ENCODE peak calls at places on chromosomes 5 and 9, in ten cellular contexts. O is stromal cell of bone marrow; R is thyroid gland; U is posterior cingulate gyrus; F is SHP77; W is activated naive CD4-positive, alpha-beta T cell; M is renal cortical epithelial cell; I is HS-5; E is AML-193; B is NCI-H1694 treated with DMSO at 0.1 percent for 48 hours. X is an unnamed sample.

GRCh38 chr5:139294372-139295165 is 1.0 kb downstream of the MATR3 start:
- DNase-seq in O (peak), R (peak), U (peak), F (peak), W (peak), M (peak), I (peak), E (peak), B (peak), X (peak)

GRCh38 chr5:76714771-76715483 is 999 bp upstream of the F2R start:
- DNase-seq in O (no peak), R (peak), U (no peak), F (no peak), W (no peak), M (no peak), I (no peak), E (no peak), B (no peak), X (no peak)

GRCh38 chr5:1429501-1429900 is 15.7 kb downstream of the SLC6A3 start:
- DNase-seq in O (no peak), R (no peak), U (peak), F (no peak), W (no peak), M (no peak), I (no peak), E (no peak), B (no peak), X (no peak)

GRCh38 chr5:14628346-14628745 is 36.2 kb upstream of the OTULIN start:
- DNase-seq in O (peak), R (peak), U (no peak), F (no peak), W (peak), M (peak), I (peak), E (peak), B (no peak), X (peak)

GRCh38 chr5:150443242-150444075 is 6.1 kb downstream of the RPS14 start:
- DNase-seq in O (no peak), R (no peak), U (no peak), F (no peak), W (no peak), M (no peak), I (no peak), E (no peak), B (no peak), X (no peak)

GRCh38 chr9:127523312-127523851 is 72.1 kb downstream of the LRSAM1 start:
- DNase-seq in O (no peak), R (no peak), U (no peak), F (no peak), W (no peak), M (peak), I (no peak), E (no peak), B (no peak), X (no peak)

GRCh38 chr5:171808951-171809350 is 23.3 kb downstream of the SMIM23 start:
- DNase-seq in O (peak), R (no peak), U (no peak), F (no peak), W (no peak), M (peak), I (peak), E (no peak), B (no peak), X (no peak)

GRCh38 chr5:2393556-2393955 is 357.9 kb downstream of the IRX2 start:
- DNase-seq in O (no peak), R (no peak), U (no peak), F (no peak), W (no peak), M (no peak), I (no peak), E (no peak), B (no peak), X (no peak)

GRCh38 chr5:112420111-112420864 is 1.2 kb upstream of the EPB41L4A start:
- DNase-seq in O (peak), R (peak), U (peak), F (peak), W (no peak), M (peak), I (peak), E (no peak), B (peak), X (peak)

GRCh38 chr9:127876764-127877562 is 512 bp downstream of the AK1 start:
- DNase-seq in O (no peak), R (peak), U (no peak), F (no peak), W (no peak), M (no peak), I (no peak), E (no peak), B (no peak), X (no peak)

GRCh38 chr9:69122086-69122390 is 52.0 kb upstream of the TJP2 start:
- DNase-seq in O (no peak), R (peak), U (peak), F (peak), W (no peak), M (peak), I (no peak), E (peak), B (no peak), X (peak)

GRCh38 chr9:82031538-82032280 is 43.1 kb downstream of the SPATA31D1 start:
- DNase-seq in O (peak), R (peak), U (peak), F (no peak), W (no peak), M (peak), I (peak), E (no peak), B (no peak), X (peak)

GRCh38 chr5:43312076-43312620 is 1.1 kb downstream of the HMGCS1 start:
- DNase-seq in O (no peak), R (no peak), U (no peak), F (no peak), W (no peak), M (no peak), I (no peak), E (no peak), B (no peak), X (no peak)

GRCh38 chr9:137146527-137146918 is 7.6 kb downstream of the GRIN1 start:
- DNase-seq in O (no peak), R (no peak), U (no peak), F (no peak), W (no peak), M (no peak), I (no peak), E (no peak), B (no peak), X (no peak)

GRCh38 chr5:177399903-177400868 is at the start of gene PFN3:
- DNase-seq in O (no peak), R (no peak), U (peak), F (no peak), W (no peak), M (no peak), I (no peak), E (no peak), B (no peak), X (no peak)

GRCh38 chr5:76544268-76544926 is 78.8 kb downstream of the F2RL2 start:
- DNase-seq in O (no peak), R (peak), U (no peak), F (no peak), W (peak), M (peak), I (no peak), E (peak), B (no peak), X (peak)

GRCh38 chr5:105015098-105015497 is 1452.5 kb upstream of the NUDT12 start:
- DNase-seq in O (no peak), R (no peak), U (no peak), F (no peak), W (no peak), M (no peak), I (no peak), E (no peak), B (no peak), X (no peak)

GRCh38 chr9:130118841-130119520 is 53.2 kb upstream of the NCS1 start:
- DNase-seq in O (no peak), R (peak), U (peak), F (peak), W (no peak), M (peak), I (no peak), E (no peak), B (peak), X (no peak)

GRCh38 chr5:42948961-42949347 is 91.2 kb downstream of the ANXA2R start:
- DNase-seq in O (no peak), R (no peak), U (no peak), F (no peak), W (no peak), M (no peak), I (no peak), E (no peak), B (no peak), X (no peak)

GRCh38 chr5:159184236-159184635 is 25.1 kb downstream of the RNF145 start:
- DNase-seq in O (no peak), R (no peak), U (no peak), F (no peak), W (no peak), M (no peak), I (no peak), E (no peak), B (no peak), X (no peak)

GRCh38 chr9:33719581-33720374 is 75.6 kb upstream of the PRSS3 start:
- DNase-seq in O (no peak), R (peak), U (no peak), F (peak), W (no peak), M (no peak), I (no peak), E (peak), B (no peak), X (no peak)

GRCh38 chr5:147734839-147735238 is 47.7 kb downstream of the JAKMIP2 start:
- DNase-seq in O (no peak), R (no peak), U (no peak), F (peak), W (no peak), M (no peak), I (no peak), E (no peak), B (no peak), X (no peak)

GRCh38 chr5:100644776-100645175 is 109.6 kb downstream of the FAM174A start:
- DNase-seq in O (no peak), R (no peak), U (no peak), F (no peak), W (no peak), M (peak), I (no peak), E (no peak), B (no peak), X (no peak)

GRCh38 chr5:502325-503079 is 21.7 kb downstream of the SLC9A3 start:
- DNase-seq in O (no peak), R (peak), U (no peak), F (no peak), W (no peak), M (no peak), I (no peak), E (no peak), B (peak), X (no peak)

GRCh38 chr9:133351908-133352634 is 4.1 kb downstream of the RPL7A start:
- DNase-seq in O (no peak), R (no peak), U (peak), F (peak), W (no peak), M (peak), I (no peak), E (peak), B (no peak), X (no peak)

GRCh38 chr9:120100595-120100994 is 479.4 kb downstream of the CDK5RAP2 start:
- DNase-seq in O (no peak), R (no peak), U (no peak), F (no peak), W (no peak), M (no peak), I (no peak), E (no peak), B (no peak), X (no peak)

GRCh38 chr5:142821733-142822487 is 51.7 kb downstream of the ARHGAP26 start:
- DNase-seq in O (peak), R (no peak), U (no peak), F (no peak), W (no peak), M (peak), I (peak), E (peak), B (no peak), X (no peak)

GRCh38 chr5:138573949-138574670 is 1.1 kb downstream of the HSPA9 start:
- DNase-seq in O (peak), R (no peak), U (no peak), F (no peak), W (no peak), M (no peak), I (no peak), E (no peak), B (no peak), X (no peak)

GRCh38 chr9:127921592-127922120 is 4.8 kb upstream of the ST6GALNAC4 start:
- DNase-seq in O (no peak), R (peak), U (peak), F (no peak), W (peak), M (no peak), I (no peak), E (peak), B (peak), X (peak)

GRCh38 chr5:117286813-117287212 is 712.2 kb upstream of the SEMA6A start:
- DNase-seq in O (no peak), R (no peak), U (no peak), F (no peak), W (no peak), M (no peak), I (no peak), E (no peak), B (no peak), X (no peak)

X was measured in prostate gland.